ENCODE peak calls at places on chromosomes 16 and 17, in six cellular contexts. F, M, J, E, B and W are unnamed samples.

GRCh38 chr16:84450176-84450865 is 54.1 kb downstream of the MEAK7 start:
- DNase-seq in F (no peak), M (no peak), J (no peak), E (no peak), B (no peak), W (no peak)

GRCh38 chr17:3897731-3898130 is 4.9 kb upstream of the CAMKK1 start:
- DNase-seq in F (no peak), M (no peak), J (no peak), E (no peak), B (no peak), W (no peak)

GRCh38 chr17:36849871-36850348 is 87.4 kb upstream of the LHX1 start:
- DNase-seq in F (peak), M (peak), J (peak), E (peak), B (no peak), W (peak)

GRCh38 chr16:2787961-2788360 is 601 bp upstream of the PRSS33 start:
- DNase-seq in F (no peak), M (no peak), J (no peak), E (no peak), B (no peak), W (no peak)

GRCh38 chr16:49557070-49557446 is 183.5 kb downstream of the C16orf78 start:
- DNase-seq in F (no peak), M (no peak), J (no peak), E (no peak), B (peak), W (no peak)

GRCh38 chr16:31471875-31472558 is at the start of gene TGFB1I1:
- DNase-seq in F (peak), M (peak), J (no peak), E (peak), B (no peak), W (no peak)

GRCh38 chr17:3962217-3963069 is 1.8 kb downstream of the ATP2A3 start:
- DNase-seq in F (no peak), M (no peak), J (no peak), E (no peak), B (no peak), W (no peak)

GRCh38 chr16:53504665-53505064 is 1.7 kb upstream of the AKTIP start:
- DNase-seq in F (peak), M (peak), J (no peak), E (peak), B (no peak), W (no peak)

GRCh38 chr17:81651692-81652091 is 4.7 kb downstream of the PDE6G start:
- DNase-seq in F (peak), M (peak), J (no peak), E (peak), B (no peak), W (no peak)

GRCh38 chr17:73043686-73044581 is 48.6 kb downstream of the SLC39A11 start:
- DNase-seq in F (peak), M (peak), J (no peak), E (no peak), B (no peak), W (no peak)

GRCh38 chr16:30407794-30408534 is 558 bp downstream of the ZNF771 start:
- DNase-seq in F (peak), M (no peak), J (no peak), E (no peak), B (no peak), W (no peak)

GRCh38 chr17:62648954-62649294 is 21.5 kb downstream of the MRC2 start:
- DNase-seq in F (no peak), M (no peak), J (no peak), E (no peak), B (no peak), W (no peak)

GRCh38 chr17:27579897-27580321 is 51.1 kb upstream of the LGALS9 start:
- DNase-seq in F (no peak), M (no peak), J (no peak), E (no peak), B (no peak), W (peak)

GRCh38 chr16:123971-124370 is 14.5 kb downstream of the NPRL3 start:
- DNase-seq in F (no peak), M (no peak), J (no peak), E (no peak), B (no peak), W (no peak)

GRCh38 chr16:10314811-10315210 is 71.0 kb upstream of the ATF7IP2 start:
- DNase-seq in F (peak), M (peak), J (no peak), E (no peak), B (no peak), W (no peak)

GRCh38 chr17:71320009-71320796 is 800.6 kb upstream of the SOX9 start:
- DNase-seq in F (no peak), M (no peak), J (no peak), E (no peak), B (no peak), W (no peak)

GRCh38 chr16:71499775-71500364 is 10.7 kb upstream of the ZNF19 start:
- DNase-seq in F (peak), M (peak), J (no peak), E (peak), B (peak), W (peak)